ENCODE peak calls at places on chromosomes 5 and 9, in seven cellular contexts. F is prostate gland, A is tibial artery, V is K562, Y is A549, B is left lung, D is upper lobe of right lung. U is an unnamed sample.

GRCh38 chr9:78967557-78968212 is 604.1 kb upstream of the TLE4 start:
- DNase-seq in D (no peak), Y (no peak), A (no peak), B (no peak), V (no peak), F (no peak), U (no peak)

GRCh38 chr5:51632794-51633193 is 249.5 kb downstream of the ISL1 start:
- DNase-seq in F (peak; percentile 22), B (no peak), A (no peak), D (no peak), V (no peak), Y (no peak), U (no peak)

GRCh38 chr5:90606539-90606938 is 47.9 kb downstream of the ADGRV1 start:
- DNase-seq in B (no peak), F (no peak), A (no peak), V (peak; percentile 45), Y (no peak), D (no peak), U (no peak)

GRCh38 chr5:27810458-27810857 is 772.1 kb upstream of the CDH9 start:
- DNase-seq in V (no peak), A (no peak), D (no peak), F (no peak), Y (no peak), B (no peak), U (no peak)

GRCh38 chr9:134455951-134456739 is 129.9 kb downstream of the RXRA start:
- DNase-seq in D (peak; percentile 91), B (peak; percentile 87), Y (peak; percentile 59), F (peak; percentile 58), A (peak; percentile 93), V (peak; percentile 55), U (peak; percentile 57)

GRCh38 chr5:122458278-122458872 is 146.3 kb downstream of the SNCAIP start:
- DNase-seq in Y (peak; percentile 19), A (no peak), B (no peak), F (no peak), D (no peak), V (peak; percentile 19), U (no peak)

GRCh38 chr5:159913048-159913447 is 3.2 kb upstream of the ADRA1B start:
- DNase-seq in V (no peak), B (no peak), Y (peak; percentile 70), D (no peak), F (no peak), A (no peak), U (no peak)

GRCh38 chr9:137149942-137150484 is 11.1 kb downstream of the GRIN1 start:
- DNase-seq in V (peak; percentile 96), Y (peak; percentile 71), D (no peak), B (no peak), A (no peak), F (no peak), U (no peak)

GRCh38 chr5:75681125-75681830 is 36.0 kb downstream of the POC5 start:
- DNase-seq in A (no peak), F (no peak), V (no peak), B (no peak), Y (peak; percentile 31), D (no peak), U (no peak)

GRCh38 chr5:14502291-14502690 is 79.3 kb upstream of the OTULINL start:
- DNase-seq in V (no peak), F (no peak), Y (no peak), D (no peak), B (no peak), A (no peak), U (no peak)

GRCh38 chr5:43592363-43592762 is 10.6 kb upstream of the NNT start:
- DNase-seq in B (no peak), A (no peak), D (no peak), V (no peak), F (no peak), Y (no peak), U (no peak)

GRCh38 chr5:93381057-93381456 is 200.0 kb downstream of the NR2F1-AS1 start:
- DNase-seq in F (no peak), D (no peak), Y (no peak), V (no peak), B (no peak), A (no peak), U (no peak)

GRCh38 chr9:104903609-104904008 is 24.3 kb downstream of the ABCA1 start:
- DNase-seq in V (no peak), F (no peak), A (no peak), B (no peak), D (no peak), Y (no peak), U (no peak)

GRCh38 chr9:135228983-135229625 is 141.6 kb downstream of the OLFM1 start:
- DNase-seq in Y (no peak), F (no peak), D (peak; percentile 42), A (no peak), B (no peak), V (no peak), U (no peak)

GRCh38 chr9:99474186-99474585 is 252.1 kb downstream of the SEC61B start:
- DNase-seq in A (no peak), F (no peak), D (no peak), B (no peak), Y (no peak), V (no peak), U (no peak)

GRCh38 chr5:27706832-27707231 is 668.4 kb upstream of the CDH9 start:
- DNase-seq in B (no peak), F (no peak), Y (no peak), V (no peak), D (no peak), A (no peak), U (no peak)

GRCh38 chr9:92033307-92033706 is 81.9 kb downstream of the SPTLC1 start:
- DNase-seq in D (no peak), Y (no peak), F (no peak), V (no peak), A (no peak), B (no peak), U (no peak)

GRCh38 chr5:126837907-126838539 is 61.1 kb downstream of the LMNB1 start:
- DNase-seq in A (no peak), V (no peak), F (no peak), B (no peak), Y (no peak), D (no peak), U (no peak)

GRCh38 chr9:123360161-123361085 is 4.4 kb downstream of the CRB2 start:
- DNase-seq in D (peak; percentile 82), B (peak; percentile 47), F (no peak), V (peak; percentile 100), Y (no peak), A (no peak), U (no peak)

GRCh38 chr9:123357748-123358059 is 1.7 kb downstream of the CRB2 start:
- DNase-seq in F (no peak), A (no peak), Y (no peak), V (no peak), B (no peak), D (no peak), U (no peak)

GRCh38 chr9:123358181-123358894 is 2.3 kb downstream of the CRB2 start:
- DNase-seq in D (no peak), F (no peak), Y (no peak), A (no peak), B (no peak), V (no peak), U (no peak)

GRCh38 chr9:123359546-123359945 is 3.5 kb downstream of the CRB2 start:
- DNase-seq in B (no peak), Y (no peak), A (no peak), F (no peak), V (no peak), D (no peak), U (no peak)

GRCh38 chr9:123359106-123359505 is 3.1 kb downstream of the CRB2 start:
- DNase-seq in A (no peak), D (no peak), V (no peak), B (no peak), F (no peak), Y (no peak), U (no peak)
- H3K9me3 ChIP-seq in A (no peaks in the 10 kb centered on the region), D (no peaks in the 10 kb centered on the region), V (no peaks in the 10 kb centered on the region), B (no peaks in the 10 kb centered on the region), F (no peaks in the 10 kb centered on the region), Y (no peaks in the 10 kb centered on the region), U (no peaks in the 10 kb centered on the region)

GRCh38 chr9:2720179-2720654 is 2.9 kb downstream of the KCNV2 start:
- DNase-seq in B (no peak), V (no peak), D (no peak), F (no peak), Y (no peak), A (no peak), U (no peak)

GRCh38 chr9:2717385-2717784 is at the start of gene KCNV2:
- DNase-seq in D (no peak), A (no peak), B (no peak), V (no peak), Y (no peak), F (no peak), U (no peak)

GRCh38 chr9:2722715-2723114 is 5.4 kb downstream of the KCNV2 start:
- DNase-seq in F (no peak), A (no peak), D (no peak), V (peak; percentile 19), Y (no peak), B (no peak), U (no peak)

GRCh38 chr9:2718698-2719033 is 1.4 kb downstream of the KCNV2 start:
- DNase-seq in B (no peak), V (no peak), D (no peak), Y (no peak), A (no peak), F (no peak), U (no peak)

GRCh38 chr9:2718001-2718697 is 839 bp downstream of the KCNV2 start:
- DNase-seq in A (no peak), F (no peak), B (no peak), V (no peak), Y (no peak), D (no peak), U (no peak)
- H3K9me3 ChIP-seq in A (no peaks in the 10 kb centered on the region), F (no peaks in the 10 kb centered on the region), B (no peaks in the 10 kb centered on the region), V (no peaks in the 10 kb centered on the region), Y (no peaks in the 10 kb centered on the region), D (no peaks in the 10 kb centered on the region), U (no peaks in the 10 kb centered on the region)

DNA sequence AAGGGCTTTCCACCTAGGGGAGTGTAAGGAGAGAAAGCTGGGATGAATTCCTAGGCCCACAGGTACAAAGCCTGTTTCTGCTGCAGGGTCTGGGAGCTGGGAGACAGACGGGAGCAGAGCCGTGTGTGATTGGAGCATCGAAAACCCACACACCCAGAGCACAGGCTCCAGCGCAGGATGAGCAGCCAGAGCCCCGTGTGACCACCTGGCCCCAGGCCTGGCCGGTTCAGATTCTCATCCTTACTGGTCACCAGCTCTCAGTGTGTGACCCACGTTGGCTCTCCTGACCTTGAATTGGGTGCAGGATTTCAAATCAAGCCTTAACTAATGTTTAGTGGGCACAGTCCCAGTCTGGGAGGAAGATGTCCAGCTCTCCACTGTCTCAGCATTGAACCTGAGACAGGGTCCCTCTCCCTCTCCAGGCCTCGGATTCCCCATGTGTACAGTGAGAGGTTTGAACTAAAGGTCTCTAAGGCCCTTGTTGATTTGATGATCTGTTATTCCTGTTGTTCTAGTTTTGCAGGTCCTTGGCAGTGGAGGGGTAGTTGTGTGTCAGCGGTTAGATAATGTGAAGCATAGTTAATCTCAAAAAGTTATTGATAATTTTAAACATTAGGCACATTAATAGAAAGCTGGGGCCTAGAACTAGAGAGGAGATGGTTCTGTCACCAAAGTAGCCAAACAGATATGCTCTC is 50.1 kb downstream of the PPARGC1B start:
- DNase-seq in V (no peak), Y (no peak), D (no peak), F (no peak), A (no peak), B (no peak), U (no peak)
- H3K9me3 ChIP-seq in V (peaks cover 5% of the 10 kb centered on the region), Y (no peaks in the 10 kb centered on the region), D (no peaks in the 10 kb centered on the region), F (no peaks in the 10 kb centered on the region), A (no peaks in the 10 kb centered on the region), B (no peaks in the 10 kb centered on the region), U (no peaks in the 10 kb centered on the region)

GRCh38 chr9:40911647-40912046 is 216.8 kb downstream of the FOXD4L6 start:
- DNase-seq in V (no peak), D (no peak), Y (no peak), A (no peak), B (no peak), F (no peak), U (no peak)
- H3K9me3 ChIP-seq in V (no peaks in the 10 kb centered on the region), D (peaks cover 96% of the 10 kb centered on the region), Y (peaks cover 91% of the 10 kb centered on the region), A (peaks cover 100% of the 10 kb centered on the region), B (peaks cover 4% of the 10 kb centered on the region), F (no peaks in the 10 kb centered on the region), U (peaks cover 71% of the 10 kb centered on the region)